ENCODE peak calls at places on chromosomes 11 and 22, in seven cellular contexts. N, U, C, S, D, O and Y are unnamed samples.

GRCh38 chr11:117473692-117474091 is 146.0 kb downstream of the CEP164 start:
- DNase-seq in O (no peak), U (peak), N (no peak), S (no peak), C (no peak), D (no peak), Y (peak)

GRCh38 chr11:73072935-73073481 is 69.1 kb downstream of the FCHSD2 start:
- DNase-seq in S (peak), U (no peak), O (no peak), D (no peak), N (no peak), C (no peak), Y (peak)

GRCh38 chr11:77084581-77085191 is 17.9 kb downstream of the CAPN5 start:
- DNase-seq in S (no peak), N (no peak), U (no peak), D (no peak), O (no peak), C (no peak), Y (no peak)

GRCh38 chr22:17785185-17786184 is 11.2 kb upstream of the BID start:
- DNase-seq in C (peak), S (no peak), D (peak), N (peak), O (no peak), U (peak), Y (peak)

GRCh38 chr11:22197139-22197893 is 4.4 kb downstream of the ANO5 start:
- DNase-seq in N (no peak), O (no peak), S (no peak), U (no peak), C (no peak), D (no peak), Y (no peak)

GRCh38 chr11:117058761-117059233 is 39.4 kb downstream of the SIK3 start:
- DNase-seq in U (no peak), N (no peak), D (no peak), S (no peak), C (no peak), O (peak), Y (no peak)

GRCh38 chr11:12483604-12484003 is 106.2 kb downstream of the PARVA start:
- DNase-seq in O (no peak), U (no peak), S (no peak), D (no peak), N (no peak), C (no peak), Y (no peak)

GRCh38 chr11:74487875-74488274 is 5.6 kb downstream of the LIPT2 start:
- DNase-seq in N (peak), C (peak), S (no peak), U (no peak), D (peak), O (no peak), Y (peak)

GRCh38 chr11:69811431-69811830 is 7.8 kb downstream of the FGF3 start:
- DNase-seq in D (no peak), N (no peak), U (no peak), C (no peak), O (no peak), S (no peak), Y (no peak)

GRCh38 chr11:71488086-71488967 is 35.3 kb downstream of the NADSYN1 start:
- DNase-seq in S (no peak), U (no peak), D (peak), C (no peak), N (no peak), O (peak), Y (no peak)

GRCh38 chr11:66546966-66547661 is 411 bp downstream of the ACTN3 start:
- DNase-seq in D (no peak), O (no peak), U (no peak), S (no peak), N (no peak), C (no peak), Y (no peak)

GRCh38 chr11:70443043-70444030 is 45.0 kb downstream of the CTTN start:
- DNase-seq in C (no peak), S (no peak), D (no peak), O (peak), N (no peak), U (no peak), Y (no peak)

GRCh38 chr22:19057539-19057938 is 64.7 kb downstream of the DGCR2 start:
- DNase-seq in C (no peak), O (no peak), N (no peak), D (no peak), S (no peak), U (no peak), Y (no peak)

GRCh38 chr11:19345519-19345847 is 104.7 kb upstream of the E2F8 start:
- DNase-seq in C (no peak), D (no peak), O (peak), S (no peak), N (no peak), U (no peak), Y (no peak)

GRCh38 chr11:118313242-118313641 is 8.7 kb downstream of the CD3E start:
- DNase-seq in C (no peak), S (no peak), N (no peak), D (no peak), U (no peak), O (no peak), Y (no peak)

GRCh38 chr11:2442554-2442953 is 1.8 kb downstream of the TRPM5 start:
- DNase-seq in C (no peak), D (no peak), S (no peak), N (no peak), U (no peak), O (no peak), Y (no peak)

GRCh38 chr22:50529416-50530279 is at the start of gene TYMP:
- DNase-seq in O (no peak), D (no peak), C (no peak), S (no peak), U (no peak), N (peak), Y (peak)

GRCh38 chr11:24866743-24867142 is 369.9 kb downstream of the LUZP2 start:
- DNase-seq in U (no peak), N (no peak), S (no peak), C (no peak), O (peak), D (no peak), Y (no peak)

DNA sequence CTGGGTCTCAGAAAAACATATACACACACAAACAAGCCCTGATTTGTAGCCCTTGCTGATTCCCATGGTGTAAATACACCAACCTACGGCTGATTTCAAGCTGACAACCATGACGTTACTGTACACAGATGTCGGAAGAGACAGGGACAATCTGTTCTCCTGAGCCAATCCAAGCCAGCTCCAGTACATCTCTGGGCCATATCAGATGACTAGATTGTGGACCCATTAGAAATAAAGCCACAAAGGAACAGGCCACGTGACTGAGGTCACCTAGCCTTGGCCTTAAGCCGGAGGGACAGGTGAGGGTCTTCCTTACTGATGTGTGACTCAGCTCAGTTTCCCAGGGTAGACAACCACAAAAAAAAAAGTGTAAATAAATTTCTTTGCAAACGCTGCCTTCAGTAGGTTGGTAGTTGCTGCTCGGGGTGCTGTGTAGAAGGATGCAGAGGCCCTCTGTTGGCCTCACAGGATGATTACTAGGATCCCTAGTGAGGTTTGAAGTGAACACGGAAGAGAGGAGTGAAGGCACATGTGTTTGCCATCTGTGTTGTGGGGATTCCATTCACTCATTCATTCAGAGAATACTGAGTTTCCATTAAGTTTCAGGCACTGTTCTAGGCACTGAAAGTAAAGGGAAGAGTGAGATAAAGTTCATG is 99.0 kb upstream of the LARGE1 start:
- DNase-seq in O (no peak), U (no peak), N (no peak), S (no peak), C (no peak), D (no peak), Y (no peak)
- TF ChIP-seq JUND in O (no peak), U (no peak), N (no peak), S (no peak), C (no peak), D (no peak), Y (no peak)

DNA sequence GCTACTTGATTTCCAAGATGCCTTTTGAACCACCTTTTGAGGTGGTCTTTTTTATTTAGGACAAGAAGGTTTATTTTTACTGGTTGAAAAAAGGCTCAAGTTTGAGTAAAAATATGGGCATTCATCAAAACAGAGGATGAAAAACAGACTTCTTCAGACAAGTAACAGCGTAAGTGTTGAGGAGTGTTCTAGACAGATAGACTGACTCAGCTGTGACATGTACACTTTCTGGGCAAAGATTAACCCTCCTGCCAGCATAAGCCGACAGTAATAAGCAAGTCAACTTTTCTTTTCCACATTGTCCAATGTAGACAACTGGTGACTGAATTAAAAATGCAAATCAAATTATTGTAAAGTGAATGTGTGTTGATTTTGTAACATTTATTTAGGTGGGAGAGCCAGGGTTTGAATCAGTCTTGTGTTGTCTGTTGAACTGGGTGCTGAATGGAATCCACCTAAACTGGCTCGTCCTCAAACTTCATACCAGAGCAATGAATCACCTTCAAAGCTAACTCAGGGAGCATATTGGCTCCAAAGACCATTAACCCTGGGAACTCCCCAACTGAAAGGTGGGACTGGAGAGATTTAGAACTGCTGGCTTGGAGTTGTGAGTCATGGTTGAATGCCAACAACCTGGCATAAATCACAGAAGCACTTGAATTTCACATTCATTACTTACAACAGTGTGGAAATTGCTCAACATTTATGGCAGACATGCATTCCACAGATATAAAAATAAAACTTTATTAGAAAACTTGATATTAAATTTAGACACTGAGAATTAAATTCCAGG is 377.0 kb downstream of the ETS1 start:
- DNase-seq in D (no peak), N (peak), C (peak), S (no peak), U (peak), O (no peak), Y (peak)
- TF ChIP-seq JUND in D (no peak), N (no peak), C (peak), S (no peak), U (peak), O (peak), Y (peak)

DNA sequence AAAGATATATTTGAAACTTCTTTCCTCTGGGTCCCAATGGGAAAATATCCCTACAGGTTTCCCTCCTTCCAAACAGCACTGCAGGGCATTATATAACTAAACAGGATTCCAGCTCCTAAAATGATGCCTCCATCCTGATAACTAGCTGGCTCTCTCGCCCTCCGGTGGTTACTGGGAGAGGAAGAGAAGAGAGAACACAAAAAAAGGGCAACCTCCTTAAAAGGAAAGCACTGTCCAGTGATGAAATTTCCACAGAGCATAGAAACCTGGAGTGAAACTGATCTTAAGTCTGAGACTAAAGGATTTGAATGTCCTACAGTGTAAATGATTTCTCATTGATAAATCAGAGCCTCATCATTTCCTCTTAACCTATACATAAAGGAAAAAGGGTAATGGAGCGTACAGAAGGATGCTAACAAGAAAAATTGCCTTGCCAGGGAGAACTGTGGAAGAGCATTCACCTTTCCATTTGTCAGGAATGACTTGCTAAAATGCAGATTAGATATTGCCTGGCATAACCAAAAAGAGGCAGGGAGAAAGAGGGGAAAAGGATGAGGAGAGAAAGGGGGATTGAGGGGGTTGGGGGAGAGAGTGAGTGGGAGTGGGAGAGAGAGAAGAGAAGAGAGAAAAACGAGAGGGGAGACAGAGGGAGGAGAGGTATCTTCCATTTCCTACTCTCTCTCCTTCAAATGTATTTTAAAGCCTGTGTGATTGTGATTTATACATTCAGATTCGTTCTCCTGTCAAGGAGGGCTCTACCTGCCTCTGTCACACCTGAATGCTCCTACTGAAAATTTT is 121.4 kb downstream of the APOL5 start:
- DNase-seq in D (no peak), U (no peak), O (no peak), S (no peak), C (peak), N (peak), Y (no peak)
- TF ChIP-seq JUND in D (no peak), U (no peak), O (peak), S (no peak), C (no peak), N (no peak), Y (no peak)

GRCh38 chr11:80860632-80861031 is 1419.8 kb upstream of the TENM4 start:
- DNase-seq in O (no peak), S (no peak), D (no peak), U (no peak), N (no peak), C (no peak), Y (no peak)

GRCh38 chr11:80855975-80856524 is 1415.2 kb upstream of the TENM4 start:
- DNase-seq in U (no peak), N (no peak), O (no peak), D (no peak), C (no peak), S (no peak), Y (no peak)
- TF ChIP-seq JUND in U (no peak), N (no peak), O (no peak), D (no peak), C (no peak), S (no peak), Y (no peak)

DNA sequence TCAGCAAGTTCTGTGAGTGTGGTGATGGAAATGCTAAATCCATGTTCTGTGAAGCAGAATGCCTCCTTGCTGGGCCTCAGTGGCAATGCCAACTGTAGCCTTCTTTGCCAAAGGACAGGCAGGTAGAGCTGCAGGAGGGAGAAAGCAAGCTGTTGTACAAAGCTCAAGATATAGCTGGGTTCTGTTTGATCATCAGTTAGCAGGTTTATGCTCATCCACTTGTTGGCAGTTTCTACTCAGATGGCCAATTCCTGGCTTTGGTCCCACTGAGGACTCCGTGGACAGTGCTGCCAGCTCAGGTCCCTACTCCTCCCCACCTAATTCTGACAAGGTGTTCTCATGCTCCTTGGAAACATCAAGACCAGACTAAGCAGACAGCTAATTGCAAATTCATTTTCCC is 65.1 kb downstream of the PRSS23 start:
- DNase-seq in C (no peak), N (no peak), D (no peak), S (no peak), O (no peak), U (no peak), Y (no peak)
- TF ChIP-seq JUND in C (no peak), N (no peak), D (no peak), S (no peak), O (no peak), U (no peak), Y (no peak)

GRCh38 chr22:20523118-20523983 is 15.9 kb downstream of the MED15 start:
- DNase-seq in S (no peak), O (no peak), D (peak), C (no peak), N (no peak), U (no peak), Y (no peak)
- TF ChIP-seq JUND in S (no peak), O (no peak), D (peak), C (no peak), N (no peak), U (no peak), Y (no peak)

GRCh38 chr22:45237065-45237990 is 3.4 kb downstream of the KIAA0930 start:
- DNase-seq in U (no peak), C (no peak), N (peak), D (no peak), S (no peak), O (no peak), Y (no peak)
- TF ChIP-seq JUND in U (no peak), C (no peak), N (no peak), D (no peak), S (no peak), O (no peak), Y (no peak)